ENCODE peak calls at places on chromosomes 1 and 21, in nine cellular contexts. W is activated CD8-positive, alpha-beta T cell treated with anti-CD3 and anti-CD28 coated beads, Interleukin-2, amount 10 ng/mL, durations not matched to agents 7 days and 5 days; X is stimulated activated CD4-positive, alpha-beta T cell treated with anti-CD3 and anti-CD28 coated beads, Interleukin-15, amount 100 ng/mL, for 24 hours; A is MG63; Y is tibial nerve; R is LHCN-M2; C is activated effector memory CD4-positive, alpha-beta T cell treated with anti-CD3 and anti-CD28 coated beads, Interleukin-2, amount 50 U/mL, for 16 hours; N is A549; Z is NCI-H510A. I is an unnamed sample.

GRCh38 chr1:163166886-163167555 is 35.7 kb downstream of the RGS5 start:
- DNase-seq in Z (no peak), Y (no peak), A (no peak), C (no peak), W (no peak), X (no peak), N (no peak), R (peak), I (no peak)

GRCh38 chr1:78511334-78511733 is 20.6 kb downstream of the PTGFR start:
- DNase-seq in W (no peak), N (no peak), A (no peak), R (no peak), X (no peak), Z (no peak), C (no peak), Y (no peak), I (no peak)

GRCh38 chr1:46735708-46736324 is 16.9 kb upstream of the EFCAB14 start:
- DNase-seq in C (no peak), N (no peak), R (peak), Y (no peak), X (no peak), Z (no peak), A (peak), W (peak), I (peak)

GRCh38 chr1:201825245-201825644 is 3.7 kb upstream of the IPO9 start:
- DNase-seq in C (no peak), Y (no peak), R (no peak), W (no peak), Z (no peak), N (no peak), X (no peak), A (no peak), I (no peak)

GRCh38 chr1:44377925-44378784 is 23.1 kb upstream of the ERI3 start:
- DNase-seq in W (peak), C (peak), N (peak), X (peak), Y (peak), Z (peak), A (peak), R (peak), I (peak)

GRCh38 chr1:117414943-117415342 is 47.7 kb downstream of the MAN1A2 start:
- DNase-seq in W (no peak), Z (no peak), R (no peak), N (no peak), X (no peak), C (no peak), Y (no peak), A (no peak), I (no peak)

GRCh38 chr1:60171793-60172192 is 98.2 kb upstream of the C1orf87 start:
- DNase-seq in X (no peak), R (peak), C (no peak), A (no peak), Y (no peak), W (no peak), N (no peak), Z (no peak), I (no peak)

GRCh38 chr1:184116287-184116686 is 64.8 kb downstream of the TSEN15 start:
- DNase-seq in R (peak), C (no peak), W (no peak), A (no peak), Z (no peak), N (no peak), X (no peak), Y (no peak), I (no peak)

GRCh38 chr1:24022611-24023359 is 42.7 kb upstream of the SRSF10 start:
- DNase-seq in X (no peak), A (peak), W (no peak), C (no peak), R (peak), Y (no peak), Z (no peak), N (peak), I (no peak)

GRCh38 chr1:183331095-183331742 is 87.0 kb downstream of the NMNAT2 start:
- DNase-seq in N (no peak), W (no peak), X (no peak), R (no peak), Y (no peak), A (no peak), C (no peak), Z (no peak), I (no peak)

GRCh38 chr1:31778763-31779488 is 14.8 kb upstream of the ADGRB2 start:
- DNase-seq in R (no peak), N (no peak), Z (no peak), C (no peak), A (no peak), W (no peak), X (no peak), Y (no peak), I (no peak)

GRCh38 chr1:8032351-8032750 is 6.2 kb upstream of the ERRFI1 start:
- DNase-seq in A (no peak), W (no peak), R (no peak), Z (no peak), C (no peak), N (no peak), X (no peak), Y (no peak), I (no peak)

GRCh38 chr21:41948404-41948895 is 5.4 kb downstream of the C2CD2 start:
- DNase-seq in N (no peak), A (no peak), R (peak), Z (no peak), W (no peak), X (no peak), Y (no peak), C (no peak), I (no peak)

GRCh38 chr21:38929652-38930051 is 123.9 kb downstream of the ETS2 start:
- DNase-seq in A (no peak), Y (no peak), X (no peak), W (no peak), Z (no peak), N (no peak), C (no peak), R (no peak), I (no peak)

GRCh38 chr1:92840600-92840999 is 8.8 kb downstream of the RPL5 start:
- DNase-seq in R (no peak), N (no peak), X (no peak), A (no peak), Y (no peak), C (no peak), W (no peak), Z (no peak), I (no peak)